ENCODE peak calls at places on chromosomes 4 and X, in eight cellular contexts. N is choroid plexus epithelial cell, G is retinal pigment epithelial cell, W is psoas muscle, Y is HFF-Myc, K is A549, Q is neural progenitor cell, B is PC-3. O is an unnamed sample.

GRCh38 chr4:28093071-28093470 is 1232.4 kb downstream of the STIM2 start:
- DNase-seq in N (no peak), G (no peak), W (no peak), Y (no peak), K (no peak), Q (no peak), B (no peak), O (no peak)

GRCh38 chrX:115949900-115950822 is 220.4 kb upstream of the AGTR2 start:
- DNase-seq in N (no peak), G (no peak), W (no peak), Y (no peak), K (no peak), Q (peak), B (peak), O (peak)

GRCh38 chr4:142741995-142742394 is 104.1 kb downstream of the INPP4B start:
- DNase-seq in N (no peak), G (no peak), W (no peak), Y (no peak), K (no peak), Q (peak), B (peak), O (no peak)

GRCh38 chr4:80306255-80306654 is 29.3 kb upstream of the CFAP299 start:
- DNase-seq in N (peak), G (peak), W (no peak), Y (no peak), K (no peak), Q (no peak), B (peak), O (no peak)

GRCh38 chrX:154369453-154370299 is 4.8 kb downstream of the FLNA start:
- DNase-seq in N (peak), G (peak), W (peak), Y (peak), K (peak), Q (peak), B (peak), O (peak)

GRCh38 chr4:54004463-54004862 is 59.9 kb downstream of the CHIC2 start:
- DNase-seq in N (peak), G (no peak), W (no peak), Y (no peak), K (no peak), Q (no peak), B (no peak), O (no peak)

GRCh38 chr4:41505161-41505653 is 32.8 kb upstream of the LIMCH1 start:
- DNase-seq in N (no peak), G (peak), W (peak), Y (no peak), K (no peak), Q (no peak), B (peak), O (no peak)

GRCh38 chrX:95995600-95995999 is 689.0 kb upstream of the DIAPH2 start:
- DNase-seq in N (no peak), G (no peak), W (no peak), Y (no peak), K (no peak), Q (no peak), B (peak), O (no peak)

GRCh38 chr4:126023946-126024345 is 709.2 kb downstream of the FAT4 start:
- DNase-seq in N (peak), G (no peak), W (no peak), Y (no peak), K (no peak), Q (no peak), B (no peak), O (no peak)

GRCh38 chrX:115642304-115642703 is 81.3 kb downstream of the PLS3 start:
- DNase-seq in N (no peak), G (no peak), W (no peak), Y (no peak), K (no peak), Q (peak), B (no peak), O (no peak)

GRCh38 chrX:16528620-16529019 is 121.3 kb upstream of the S100G start:
- DNase-seq in N (no peak), G (no peak), W (no peak), Y (no peak), K (no peak), Q (no peak), B (no peak), O (no peak)

GRCh38 chr4:173934201-173934600 is 349.3 kb downstream of the FBXO8 start:
- DNase-seq in N (peak), G (no peak), W (no peak), Y (no peak), K (no peak), Q (no peak), B (no peak), O (no peak)

GRCh38 chrX:134718329-134719317 is 60.4 kb upstream of the PLAC1 start:
- DNase-seq in N (peak), G (peak), W (peak), Y (peak), K (peak), Q (no peak), B (peak), O (no peak)
- H3K4me3 ChIP-seq in N (no peak), G (no peak), W (no peak), Y (no peak), K (no peak), Q (no peak), B (no peak), O (no peak)

GRCh38 chrX:137428251-137428661 is 137.7 kb upstream of the ZIC3 start:
- DNase-seq in N (peak), G (no peak), W (peak), Y (no peak), K (peak), Q (peak), B (no peak), O (peak)
- H3K4me3 ChIP-seq in N (peak), G (peak), W (peak), Y (peak), K (peak), Q (peak), B (no peak), O (peak)

GRCh38 chrX:54922547-54922946 is 1.9 kb downstream of the TRO start:
- DNase-seq in N (no peak), G (no peak), W (no peak), Y (no peak), K (no peak), Q (no peak), B (no peak), O (no peak)
- H3K4me3 ChIP-seq in N (no peak), G (no peak), W (no peak), Y (no peak), K (no peak), Q (no peak), B (no peak), O (no peak)

GRCh38 chrX:9781941-9782340 is 4.3 kb upstream of the SHROOM2 start:
- DNase-seq in N (no peak), G (no peak), W (no peak), Y (no peak), K (no peak), Q (no peak), B (peak), O (no peak)

GRCh38 chrX:9786839-9787635 is 808 bp downstream of the SHROOM2 start:
- DNase-seq in N (no peak), G (no peak), W (no peak), Y (peak), K (no peak), Q (peak), B (peak), O (peak)

GRCh38 chrX:9785944-9786741 is at the start of gene SHROOM2:
- DNase-seq in N (no peak), G (no peak), W (no peak), Y (no peak), K (no peak), Q (peak), B (peak), O (peak)

GRCh38 chrX:9788908-9789307 is 2.7 kb downstream of the SHROOM2 start:
- DNase-seq in N (peak), G (no peak), W (no peak), Y (no peak), K (no peak), Q (no peak), B (peak), O (no peak)

GRCh38 chrX:9785252-9785943 is 831 bp upstream of the SHROOM2 start:
- DNase-seq in N (no peak), G (no peak), W (no peak), Y (no peak), K (no peak), Q (peak), B (peak), O (peak)
- H3K4me3 ChIP-seq in N (peak), G (peak), W (peak), Y (no peak), K (peak), Q (peak), B (peak), O (peak)

GRCh38 chr4:3267576-3268394 is 18.8 kb downstream of the MSANTD1 start:
- DNase-seq in N (no peak), G (no peak), W (no peak), Y (no peak), K (no peak), Q (peak), B (no peak), O (peak)

GRCh38 chr4:3271131-3271530 is 21.7 kb upstream of the RGS12 start:
- DNase-seq in N (no peak), G (no peak), W (no peak), Y (no peak), K (no peak), Q (no peak), B (no peak), O (no peak)

GRCh38 chr4:3270141-3270611 is 21.2 kb downstream of the MSANTD1 start:
- DNase-seq in N (no peak), G (no peak), W (peak), Y (no peak), K (no peak), Q (peak), B (no peak), O (peak)

GRCh38 chr4:3268395-3269104 is 19.6 kb downstream of the MSANTD1 start:
- DNase-seq in N (no peak), G (no peak), W (no peak), Y (no peak), K (no peak), Q (peak), B (no peak), O (peak)

GRCh38 chr4:3269105-3269927 is 20.4 kb downstream of the MSANTD1 start:
- DNase-seq in N (no peak), G (no peak), W (no peak), Y (no peak), K (no peak), Q (peak), B (no peak), O (peak)
- H3K4me3 ChIP-seq in N (no peak), G (no peak), W (peak), Y (no peak), K (no peak), Q (no peak), B (no peak), O (no peak)

DNA sequence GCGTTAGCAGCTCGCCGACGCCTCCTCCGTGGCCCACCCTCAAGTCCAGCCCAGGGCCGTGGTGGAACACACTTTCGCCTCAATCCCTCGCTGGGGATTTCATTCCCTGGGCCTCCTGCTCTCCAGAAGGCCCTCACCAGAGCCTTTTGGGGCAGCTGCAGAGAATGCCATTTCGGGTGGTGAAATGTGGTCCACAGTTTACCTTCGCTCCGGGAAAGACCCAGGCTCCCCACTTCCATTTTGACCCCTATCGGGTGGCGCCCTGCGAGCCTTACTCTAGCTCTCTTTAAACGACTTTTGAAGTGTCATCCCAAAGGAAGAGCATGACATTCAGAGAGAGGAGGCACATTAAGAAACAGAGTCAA is 496 bp downstream of the SH2D1A start:
- DNase-seq in N (no peak), G (no peak), W (no peak), Y (no peak), K (no peak), Q (no peak), B (no peak), O (no peak)
- H3K4me3 ChIP-seq in N (no peak), G (no peak), W (no peak), Y (no peak), K (no peak), Q (no peak), B (no peak), O (no peak)

DNA sequence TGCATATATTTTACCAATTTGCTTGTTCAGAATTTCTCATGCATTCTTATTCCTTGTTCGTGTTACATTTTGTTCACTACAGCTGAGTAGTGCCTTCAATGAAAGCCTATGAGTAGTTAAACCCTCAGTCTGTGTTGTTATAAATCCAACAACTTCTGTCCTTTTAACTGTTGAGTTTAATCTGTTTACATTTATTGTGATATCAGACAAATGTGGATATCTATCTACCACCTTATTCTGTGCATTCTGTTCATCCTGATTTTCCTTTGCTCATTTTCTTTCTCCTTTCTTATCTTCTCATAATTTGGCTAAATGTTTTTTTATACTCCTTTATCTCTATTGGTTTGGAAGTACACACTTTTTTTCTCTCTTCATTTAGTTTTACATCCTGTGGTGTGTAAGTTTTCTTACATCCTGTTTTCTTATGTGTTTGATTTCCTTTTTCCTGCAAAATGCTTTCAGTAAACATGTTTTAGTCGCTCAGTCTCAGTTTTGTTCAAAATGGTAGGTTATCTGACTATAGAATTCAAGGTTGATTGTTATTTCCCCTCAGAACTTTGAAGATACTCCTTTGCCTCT is 54.2 kb downstream of the CASP6 start:
- DNase-seq in N (no peak), G (no peak), W (no peak), Y (no peak), K (no peak), Q (no peak), B (no peak), O (no peak)
- H3K4me3 ChIP-seq in N (no peak), G (no peak), W (no peak), Y (no peak), K (no peak), Q (no peak), B (no peak), O (no peak)

GRCh38 chr4:7827566-7827965 is 112.1 kb downstream of the AFAP1 start:
- DNase-seq in N (no peak), G (no peak), W (no peak), Y (no peak), K (no peak), Q (no peak), B (no peak), O (no peak)

GRCh38 chr4:7830747-7831146 is 108.9 kb downstream of the AFAP1 start:
- DNase-seq in N (no peak), G (no peak), W (no peak), Y (no peak), K (no peak), Q (no peak), B (no peak), O (no peak)

GRCh38 chr4:7829687-7830580 is 109.7 kb downstream of the AFAP1 start:
- DNase-seq in N (no peak), G (no peak), W (no peak), Y (no peak), K (no peak), Q (no peak), B (no peak), O (no peak)

GRCh38 chr4:7828011-7828720 is 111.5 kb downstream of the AFAP1 start:
- DNase-seq in N (peak), G (no peak), W (peak), Y (peak), K (no peak), Q (no peak), B (peak), O (no peak)

DNA sequence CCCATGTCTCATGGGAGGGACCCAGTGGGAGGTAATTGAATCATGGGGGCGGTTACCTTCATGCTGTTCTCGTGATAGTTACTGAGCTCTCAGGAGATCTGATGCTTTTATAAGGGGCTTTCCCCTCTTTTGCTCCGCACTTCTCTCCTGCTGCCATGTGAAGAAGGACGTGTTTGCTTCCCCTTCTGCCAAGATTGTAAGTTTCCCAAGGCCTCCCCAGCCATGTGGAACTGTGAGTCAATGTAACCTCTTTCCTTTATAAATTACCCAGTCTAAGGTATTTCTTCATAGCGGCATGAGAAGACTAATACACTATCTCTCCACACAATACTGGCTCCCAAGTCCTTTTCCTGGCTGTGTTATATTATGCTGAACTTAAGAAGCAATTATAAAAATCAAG is 110.7 kb downstream of the AFAP1 start:
- DNase-seq in N (peak), G (no peak), W (no peak), Y (no peak), K (no peak), Q (no peak), B (no peak), O (no peak)
- H3K4me3 ChIP-seq in N (no peak), G (no peak), W (no peak), Y (no peak), K (no peak), Q (no peak), B (no peak), O (no peak)

GRCh38 chr4:159008671-159009070 is 94.2 kb upstream of the RAPGEF2 start:
- DNase-seq in N (no peak), G (no peak), W (no peak), Y (no peak), K (no peak), Q (no peak), B (no peak), O (no peak)

GRCh38 chr4:159012381-159012780 is 90.5 kb upstream of the RAPGEF2 start:
- DNase-seq in N (peak), G (no peak), W (no peak), Y (no peak), K (no peak), Q (no peak), B (peak), O (no peak)

GRCh38 chr4:159009521-159009920 is 93.4 kb upstream of the RAPGEF2 start:
- DNase-seq in N (no peak), G (no peak), W (no peak), Y (no peak), K (no peak), Q (no peak), B (no peak), O (no peak)

GRCh38 chr4:159010100-159010499 is 92.8 kb upstream of the RAPGEF2 start:
- DNase-seq in N (no peak), G (no peak), W (no peak), Y (no peak), K (no peak), Q (no peak), B (no peak), O (no peak)

DNA sequence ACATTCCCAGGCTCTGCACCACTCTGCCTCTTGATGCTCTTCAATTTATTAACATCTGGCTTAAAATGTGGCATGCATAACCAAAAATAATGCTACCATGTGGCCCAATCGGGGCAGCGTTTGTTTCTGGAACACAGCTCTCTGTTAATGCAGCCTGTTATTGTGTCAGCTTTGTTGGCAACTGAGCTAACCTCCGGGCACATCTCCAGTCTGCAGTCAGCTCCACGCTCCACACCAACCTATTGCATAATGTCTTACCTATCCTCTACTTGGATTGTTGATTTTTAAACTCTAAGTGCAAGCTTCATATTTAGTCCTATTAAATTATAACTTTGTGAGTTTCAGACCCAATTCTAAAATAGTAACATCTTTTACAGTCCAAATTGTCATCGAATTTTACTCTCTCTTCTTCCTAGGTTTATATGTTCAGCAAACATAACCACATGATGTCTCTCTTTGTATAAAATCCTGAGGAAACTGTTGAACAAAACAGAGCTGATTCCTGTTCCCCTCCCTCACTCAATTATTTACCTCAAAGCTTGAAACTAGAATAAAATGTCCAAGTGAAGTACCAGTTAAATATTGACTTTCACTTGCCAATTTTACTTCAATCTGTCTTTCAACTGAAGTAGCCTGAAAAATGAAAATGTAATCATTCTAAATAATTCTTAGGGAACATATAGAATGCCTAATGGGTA is 92.2 kb upstream of the RAPGEF2 start:
- DNase-seq in N (peak), G (no peak), W (peak), Y (no peak), K (no peak), Q (no peak), B (peak), O (no peak)
- H3K4me3 ChIP-seq in N (no peak), G (no peak), W (no peak), Y (no peak), K (no peak), Q (no peak), B (no peak), O (no peak)

GRCh38 chr4:77075869-77076801 is at the start of gene CCNI:
- DNase-seq in N (peak), G (peak), W (peak), Y (peak), K (peak), Q (peak), B (peak), O (peak)

GRCh38 chr4:77073981-77074865 is 1.6 kb downstream of the CCNI start:
- DNase-seq in N (no peak), G (no peak), W (no peak), Y (no peak), K (no peak), Q (peak), B (no peak), O (no peak)

GRCh38 chr4:77073106-77073858 is 2.5 kb downstream of the CCNI start:
- DNase-seq in N (peak), G (no peak), W (no peak), Y (no peak), K (no peak), Q (no peak), B (no peak), O (no peak)

GRCh38 chr4:77074961-77075855 is 581 bp downstream of the CCNI start:
- DNase-seq in N (peak), G (no peak), W (peak), Y (no peak), K (no peak), Q (peak), B (peak), O (peak)

GRCh38 chr4:77072195-77072753 is 3.5 kb downstream of the CCNI start:
- DNase-seq in N (no peak), G (no peak), W (no peak), Y (no peak), K (no peak), Q (no peak), B (peak), O (no peak)
- H3K4me3 ChIP-seq in N (no peak), G (no peak), W (no peak), Y (peak), K (no peak), Q (peak), B (peak), O (no peak)

O was measured in H7.